ENCODE peak calls at places on chromosome 7, in six cellular contexts. M, P, U, V, J and X are unnamed samples.

GRCh38 chr7:93044147-93044810 is 73.5 kb downstream of the SAMD9 start:
- DNase-seq in M (peak), V (no peak), U (no peak), J (peak), P (no peak), X (no peak)

GRCh38 chr7:92782236-92782635 is 54.1 kb downstream of the CDK6 start:
- DNase-seq in M (no peak), J (no peak), U (no peak), V (no peak), P (no peak), X (no peak)

GRCh38 chr7:108152198-108152597 is 22.0 kb upstream of the LAMB4 start:
- DNase-seq in J (no peak), U (no peak), V (no peak), P (no peak), M (no peak), X (no peak)

GRCh38 chr7:36630112-36630650 is 94.1 kb downstream of the AOAH start:
- DNase-seq in V (no peak), M (no peak), J (no peak), P (no peak), U (no peak), X (no peak)

GRCh38 chr7:39265912-39266591 is 288.3 kb downstream of the POU6F2 start:
- DNase-seq in P (no peak), U (no peak), M (no peak), J (no peak), V (no peak), X (no peak)

GRCh38 chr7:44563171-44563679 is 10.5 kb downstream of the DDX56 start:
- DNase-seq in P (no peak), M (no peak), U (no peak), J (no peak), V (no peak), X (no peak)

GRCh38 chr7:87253589-87254087 is 34.1 kb upstream of the TMEM243 start:
- DNase-seq in P (no peak), V (no peak), J (no peak), M (no peak), U (no peak), X (no peak)

GRCh38 chr7:11290859-11291258 is 317.2 kb downstream of the PHF14 start:
- DNase-seq in M (no peak), P (no peak), U (no peak), V (no peak), J (no peak), X (no peak)

GRCh38 chr7:131826960-131827359 is 270.5 kb upstream of the PODXL start:
- DNase-seq in J (no peak), M (peak), P (no peak), U (no peak), V (no peak), X (no peak)

GRCh38 chr7:44079221-44080021 is 2.9 kb downstream of the POLM start:
- DNase-seq in P (no peak), V (no peak), J (no peak), U (peak), M (no peak), X (no peak)

GRCh38 chr7:129188892-129189660 is 643 bp downstream of the SMO start:
- DNase-seq in P (no peak), M (peak), U (no peak), J (no peak), V (no peak), X (no peak)

GRCh38 chr7:12715372-12716133 is 28.1 kb downstream of the ARL4A start:
- DNase-seq in J (peak), V (peak), U (peak), P (peak), M (peak), X (peak)

DNA sequence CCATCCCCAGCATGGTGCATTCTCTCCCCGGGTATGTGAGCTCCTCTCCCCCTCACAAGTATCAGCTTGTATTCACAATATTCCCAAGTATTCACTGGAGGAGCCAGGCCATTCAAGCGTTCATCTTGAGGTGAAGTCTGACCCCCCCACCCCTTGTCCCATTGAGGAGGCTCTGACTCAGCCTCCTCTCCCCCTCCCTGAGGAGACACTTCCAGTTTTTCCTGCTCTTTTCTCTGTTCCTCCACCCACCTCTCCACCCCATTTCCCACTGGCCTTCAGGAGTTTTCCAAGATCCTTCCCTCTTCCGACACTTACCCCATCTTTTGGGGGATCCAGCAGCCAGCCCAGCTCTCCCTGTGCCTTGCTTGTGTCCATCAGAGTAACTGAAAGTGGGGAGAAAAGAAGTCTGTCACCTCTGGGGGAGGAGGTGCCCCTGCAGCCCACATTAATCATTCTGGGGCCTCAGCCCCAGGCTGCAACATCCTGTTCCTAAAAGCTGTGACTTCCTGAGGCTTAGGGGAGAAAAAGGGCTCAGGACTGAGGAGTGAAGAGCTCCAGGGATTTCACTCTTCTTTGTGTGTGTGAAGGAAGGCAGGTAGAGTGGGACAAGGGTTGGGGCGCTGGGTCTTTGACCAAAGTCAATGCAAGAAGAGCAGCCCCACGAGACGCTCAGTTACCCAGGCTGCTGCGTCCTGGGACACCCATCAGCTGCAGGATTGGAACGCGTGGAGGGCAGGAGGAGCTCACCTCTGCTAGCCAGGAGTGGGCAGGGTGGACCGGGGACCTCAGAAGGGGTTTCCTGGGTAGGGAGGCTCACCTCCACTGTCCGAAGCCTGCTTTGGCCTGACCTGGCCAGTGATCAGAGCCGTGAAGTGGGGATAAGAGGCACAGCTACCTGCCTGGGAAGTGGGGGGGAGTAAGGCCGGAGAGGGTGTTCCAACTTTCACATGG is 1.1 kb downstream of the EPHA1 start:
- DNase-seq in U (no peak), V (no peak), M (no peak), J (no peak), P (no peak), X (no peak)
- H3K4me3 ChIP-seq in U (peak), V (no peak), M (no peak), J (no peak), P (no peak), X (peak)

GRCh38 chr7:50092579-50093411 is at the start of gene ZPBP:
- DNase-seq in V (peak), U (peak), J (peak), P (no peak), M (peak), X (peak)
- H3K4me3 ChIP-seq in V (no peak), U (peak), J (no peak), P (peak), M (peak), X (peak)

GRCh38 chr7:66356277-66356721 is 151.2 kb downstream of the TPST1 start:
- DNase-seq in J (no peak), M (peak), P (no peak), V (no peak), U (no peak), X (no peak)
- H3K4me3 ChIP-seq in J (no peak), M (peak), P (no peak), V (no peak), U (no peak), X (no peak)

DNA sequence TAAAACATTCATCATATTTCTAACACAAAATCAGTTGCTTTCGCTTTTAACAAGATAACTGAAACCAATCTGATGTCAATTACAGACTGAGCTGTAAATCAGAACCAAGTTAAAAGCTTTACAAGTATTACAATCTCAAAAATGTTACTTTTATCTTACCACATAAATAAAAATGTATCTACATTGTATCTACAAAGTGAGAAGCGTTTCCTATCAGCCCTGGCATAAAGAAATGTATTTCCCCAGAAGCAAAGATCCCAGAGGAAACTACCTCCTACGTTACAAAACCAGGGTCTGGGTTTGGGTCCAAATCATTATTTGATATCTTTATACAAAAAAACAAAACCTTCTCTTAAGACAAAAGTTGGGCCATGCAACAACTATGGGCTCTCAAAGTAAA is 2.6 kb downstream of the SMURF1 start:
- DNase-seq in U (no peak), P (no peak), V (no peak), J (no peak), M (no peak), X (no peak)
- H3K4me3 ChIP-seq in U (peak), P (no peak), V (no peak), J (peak), M (peak), X (peak)

GRCh38 chr7:88357794-88358533 is 51.3 kb upstream of the STEAP4 start:
- DNase-seq in P (no peak), V (no peak), J (peak), M (no peak), U (no peak), X (no peak)
- H3K4me3 ChIP-seq in P (no peak), V (no peak), J (no peak), M (no peak), U (no peak), X (no peak)

DNA sequence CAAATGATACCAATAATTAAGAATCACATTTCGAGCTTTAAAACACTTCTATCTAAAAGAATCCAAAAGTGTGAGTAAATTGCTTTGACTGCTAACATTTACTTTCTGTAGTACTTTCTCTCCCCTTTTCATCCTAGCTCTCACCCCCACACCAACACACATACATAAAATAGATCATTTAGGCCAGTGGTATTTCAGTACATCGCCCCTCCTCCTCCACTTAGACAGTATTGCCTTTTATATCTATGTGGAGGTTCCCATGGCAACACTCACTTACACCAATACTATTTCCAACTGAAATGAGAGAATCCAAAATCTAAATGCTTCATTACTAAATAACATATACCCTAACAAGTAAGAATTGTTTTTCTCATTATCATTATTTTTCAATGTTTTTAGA is 58.9 kb downstream of the HIBADH start:
- DNase-seq in P (no peak), J (no peak), U (no peak), V (no peak), M (no peak), X (no peak)
- H3K4me3 ChIP-seq in P (no peak), J (no peak), U (no peak), V (no peak), M (no peak), X (no peak)

GRCh38 chr7:65809259-65809981 is 63.5 kb upstream of the VKORC1L1 start:
- DNase-seq in V (no peak), U (no peak), P (no peak), J (no peak), M (no peak), X (no peak)
- H3K4me3 ChIP-seq in V (no peak), U (no peak), P (no peak), J (no peak), M (no peak), X (no peak)

DNA sequence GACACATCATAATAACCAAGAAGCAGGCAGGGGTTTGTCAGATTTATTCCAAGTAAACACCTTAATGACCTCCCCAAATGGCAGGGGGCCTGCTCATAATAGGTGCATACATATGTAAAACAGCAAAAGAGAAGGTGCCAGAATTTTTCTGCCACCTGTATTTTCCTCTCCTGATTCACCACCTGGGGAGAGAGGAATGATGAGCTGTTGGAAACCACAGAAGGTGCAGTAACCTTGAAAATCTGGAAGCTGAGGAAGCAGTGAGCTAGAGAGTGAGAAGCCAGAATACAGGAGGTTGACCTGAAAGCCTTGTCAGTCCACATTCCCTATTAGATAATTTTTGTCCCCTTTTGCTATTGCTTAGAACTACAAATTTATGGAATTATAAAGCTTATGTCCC is 46.2 kb upstream of the PDE1C start:
- DNase-seq in U (no peak), J (no peak), P (no peak), V (no peak), M (no peak), X (no peak)
- H3K4me3 ChIP-seq in U (no peak), J (no peak), P (no peak), V (no peak), M (no peak), X (no peak)

DNA sequence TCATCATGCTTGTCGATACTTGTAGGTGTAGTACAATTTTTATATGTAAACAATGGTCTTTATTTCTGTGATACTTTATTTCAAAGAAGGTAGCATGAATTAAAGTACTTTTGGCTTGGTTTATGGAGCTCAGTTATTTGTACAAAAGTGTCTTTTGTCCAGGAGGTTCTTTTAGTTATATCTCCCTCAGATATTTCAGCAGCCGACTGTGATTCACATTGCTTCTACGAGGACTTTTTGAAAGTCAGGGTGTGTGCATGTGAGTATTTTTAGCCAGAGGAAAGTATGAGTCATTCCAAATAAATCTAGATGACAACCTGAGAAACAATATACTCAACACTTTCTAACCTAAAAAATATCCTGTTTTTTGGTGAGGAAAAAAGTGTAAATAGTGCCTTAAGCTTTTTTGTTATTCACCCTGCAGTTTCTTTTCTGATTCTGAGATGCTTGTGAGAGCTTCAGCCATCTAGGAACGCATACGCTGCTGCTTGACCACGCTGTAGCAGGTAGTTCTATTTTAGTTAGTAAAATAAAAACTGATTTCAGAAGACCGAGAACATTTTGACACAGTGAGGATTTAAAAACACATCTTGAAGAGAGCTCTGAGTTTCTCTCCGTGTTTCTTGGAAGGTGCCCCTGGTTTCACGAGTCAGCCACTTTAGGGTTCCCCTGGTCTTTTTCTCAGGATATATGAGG is 532 bp upstream of the SUN1 start:
- DNase-seq in U (no peak), M (peak), P (no peak), J (peak), V (peak), X (no peak)
- H3K4me3 ChIP-seq in U (peak), M (peak), P (no peak), J (peak), V (no peak), X (peak)